ENCODE peak calls at places on chromosomes 1 and 21, in four cellular contexts. N, R, T and L are unnamed samples.

GRCh38 chr1:62621907-62622306 is 24.6 kb downstream of the ANGPTL3 start:
- DNase-seq in N (no peak), R (no peak), T (peak), L (peak)

GRCh38 chr1:100277866-100278265 is 11.8 kb downstream of the RTCA start:
- DNase-seq in N (no peak), R (no peak), T (no peak), L (no peak)

GRCh38 chr1:91501527-91501859 is 842 bp downstream of the CDC7 start:
- DNase-seq in N (no peak), R (no peak), T (no peak), L (no peak)

GRCh38 chr1:28209700-28210099 is 23.1 kb downstream of the DNAJC8 start:
- DNase-seq in N (no peak), R (no peak), T (no peak), L (no peak)

GRCh38 chr1:208910161-208910560 is 666.0 kb upstream of the PLXNA2 start:
- DNase-seq in N (no peak), R (no peak), T (no peak), L (no peak)

GRCh38 chr1:160116277-160117147 is 953 bp downstream of the ATP1A2 start:
- DNase-seq in N (no peak), R (no peak), T (no peak), L (no peak)

GRCh38 chr21:26445440-26445839 is 127.6 kb downstream of the CYYR1 start:
- DNase-seq in N (no peak), R (no peak), T (no peak), L (no peak)

GRCh38 chr1:160830321-160831153 is 32.1 kb downstream of the CD244 start:
- DNase-seq in N (no peak), R (peak), T (peak), L (peak)

GRCh38 chr21:36747815-36748381 is 49.0 kb downstream of the SIM2 start:
- DNase-seq in N (no peak), R (no peak), T (no peak), L (peak)

GRCh38 chr1:975896-976683 is 5.8 kb downstream of the PERM1 start:
- DNase-seq in N (no peak), R (peak), T (no peak), L (peak)

GRCh38 chr1:202575906-202576653 is 134.2 kb downstream of the SYT2 start:
- DNase-seq in N (no peak), R (no peak), T (no peak), L (no peak)

GRCh38 chr1:43774359-43774758 is 67.0 kb downstream of the ST3GAL3 start:
- DNase-seq in N (no peak), R (no peak), T (peak), L (no peak)

GRCh38 chr21:36966846-36967657 is 583 bp upstream of the HLCS start:
- DNase-seq in N (peak), R (no peak), T (peak), L (no peak)

GRCh38 chr1:147580200-147580557 is 38.9 kb downstream of the BCL9 start:
- DNase-seq in N (no peak), R (no peak), T (no peak), L (no peak)

GRCh38 chr1:199855580-199855979 is 171.9 kb upstream of the NR5A2 start:
- DNase-seq in N (no peak), R (no peak), T (no peak), L (no peak)

GRCh38 chr1:181089777-181090505 is 1.4 kb downstream of the IER5 start:
- DNase-seq in N (peak), R (peak), T (peak), L (peak)

GRCh38 chr21:42117229-42118048 is 46.3 kb downstream of the UMODL1 start:
- DNase-seq in N (peak), R (peak), T (peak), L (peak)

GRCh38 chr1:201939271-201939973 is 6.9 kb downstream of the LMOD1 start:
- DNase-seq in N (no peak), R (no peak), T (no peak), L (no peak)

GRCh38 chr1:183097438-183098051 is 74.3 kb downstream of the LAMC1 start:
- DNase-seq in N (no peak), R (no peak), T (no peak), L (no peak)

GRCh38 chr1:65141394-65141793 is 6.6 kb upstream of the AK4 start:
- DNase-seq in N (no peak), R (no peak), T (no peak), L (no peak)

GRCh38 chr1:195717651-195718050 is 890.6 kb downstream of the KCNT2 start:
- DNase-seq in N (no peak), R (no peak), T (no peak), L (no peak)

GRCh38 chr1:200040516-200041138 is 13.1 kb downstream of the NR5A2 start:
- DNase-seq in N (peak), R (no peak), T (no peak), L (peak)

GRCh38 chr1:47189844-47190562 is at the start of gene PDZK1IP1:
- DNase-seq in N (peak), R (peak), T (peak), L (no peak)

GRCh38 chr21:25485914-25486313 is 121.4 kb downstream of the MRPL39 start:
- DNase-seq in N (no peak), R (no peak), T (no peak), L (no peak)

GRCh38 chr1:194658090-194658439 is 1471.7 kb upstream of the B3GALT2 start:
- DNase-seq in N (no peak), R (no peak), T (no peak), L (no peak)

GRCh38 chr1:7299994-7300393 is 471.1 kb upstream of the VAMP3 start:
- DNase-seq in N (no peak), R (no peak), T (no peak), L (no peak)

GRCh38 chr1:11784256-11784992 is 21.3 kb downstream of the MTHFR start:
- DNase-seq in N (no peak), R (no peak), T (no peak), L (no peak)

GRCh38 chr1:161843156-161843555 is 77.0 kb downstream of the ATF6 start:
- DNase-seq in N (no peak), R (no peak), T (no peak), L (no peak)

GRCh38 chr1:182604835-182605164 is 611 bp upstream of the RGS16 start:
- DNase-seq in N (no peak), R (no peak), T (no peak), L (no peak)

GRCh38 chr1:19323987-19324664 is 12.0 kb downstream of the SLC66A1 start:
- DNase-seq in N (no peak), R (no peak), T (no peak), L (no peak)

GRCh38 chr1:19325958-19326747 is 14.0 kb downstream of the SLC66A1 start:
- DNase-seq in N (no peak), R (no peak), T (no peak), L (no peak)

GRCh38 chr1:19326748-19327065 is 14.6 kb downstream of the SLC66A1 start:
- DNase-seq in N (no peak), R (no peak), T (no peak), L (no peak)

GRCh38 chr1:19324665-19324990 is 12.5 kb downstream of the SLC66A1 start:
- DNase-seq in N (no peak), R (no peak), T (no peak), L (no peak)

DNA sequence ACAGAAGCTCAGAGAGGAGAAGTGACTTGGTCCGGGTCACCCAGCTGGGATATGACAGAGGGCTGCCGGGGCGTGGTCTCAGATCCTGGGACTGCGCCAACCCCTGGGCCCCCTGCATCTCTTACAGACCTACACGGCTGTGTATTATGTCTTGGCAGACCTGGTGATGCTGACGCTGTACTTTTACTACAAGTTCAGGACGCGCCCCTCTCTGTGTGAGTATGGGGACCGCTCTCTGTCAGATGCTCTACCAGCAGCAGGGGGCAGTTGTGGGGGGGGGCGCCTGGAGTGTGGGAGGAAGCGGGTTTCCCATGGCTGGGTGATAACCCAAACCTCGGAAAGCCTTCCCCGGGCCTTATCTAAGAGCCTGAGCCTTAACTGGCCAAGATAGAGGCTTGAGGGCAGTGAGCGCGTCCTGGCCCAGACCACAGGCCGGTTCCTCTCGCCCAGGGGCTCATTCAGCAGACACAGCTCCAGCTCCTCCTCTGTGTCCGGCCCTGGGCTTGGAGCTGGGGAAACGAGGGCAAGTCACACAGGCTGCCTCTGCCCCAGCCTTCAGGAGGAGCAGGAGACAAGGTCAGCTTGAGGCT is 13.3 kb downstream of the SLC66A1 start:
- DNase-seq in N (no peak), R (no peak), T (no peak), L (no peak)
- TF ChIP-seq POLR2A in N (no peak), R (no peak), T (no peak), L (no peak)

DNA sequence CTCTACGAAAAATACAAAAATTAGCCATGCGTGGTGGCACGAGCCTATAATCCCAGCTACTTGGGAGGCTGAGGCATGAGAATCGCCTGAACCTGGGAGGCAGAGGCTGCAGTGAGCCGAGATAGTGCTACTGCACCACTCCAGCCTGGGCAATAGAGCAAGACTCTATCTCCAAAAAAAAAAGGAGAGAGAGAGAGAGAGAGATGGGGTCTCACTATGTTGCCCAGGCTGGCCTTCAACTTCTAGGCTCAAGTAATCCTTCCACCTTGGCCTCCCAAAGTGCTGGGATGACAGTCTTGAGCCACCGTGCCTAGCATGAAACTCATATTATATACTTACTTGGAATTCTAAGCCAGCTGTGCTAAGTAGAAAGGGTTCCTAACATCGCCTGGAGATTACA is 29.7 kb downstream of the PSMB2 start:
- DNase-seq in N (no peak), R (no peak), T (no peak), L (no peak)
- TF ChIP-seq CTCF in N (no peak), R (no peak), T (no peak), L (no peak)

DNA sequence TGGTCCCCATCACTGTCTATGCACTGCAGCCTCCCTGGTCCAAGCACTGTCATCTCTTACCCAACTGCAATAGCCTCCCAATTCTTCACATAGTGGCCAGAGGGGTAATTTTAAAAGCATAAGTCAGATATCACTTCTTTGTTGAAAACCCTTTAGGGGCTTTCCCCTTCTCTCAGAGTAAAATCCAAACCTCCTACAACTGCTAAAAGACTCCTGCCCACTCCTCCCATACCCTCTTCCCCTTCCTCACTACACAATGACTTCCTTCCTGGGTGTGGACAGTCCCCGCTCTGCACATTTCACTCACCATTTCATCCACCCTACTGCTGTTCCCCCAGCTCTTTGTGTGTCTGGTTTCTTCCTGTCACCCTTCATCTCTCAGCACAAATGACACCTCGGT is 8.3 kb downstream of the MCOLN2 start:
- DNase-seq in N (no peak), R (no peak), T (no peak), L (no peak)
- TF ChIP-seq POLR2A in N (no peak), R (no peak), T (no peak), L (no peak)

GRCh38 chr1:18915341-18915740 is 13.0 kb upstream of the ALDH4A1 start:
- DNase-seq in N (no peak), R (no peak), T (no peak), L (no peak)

GRCh38 chr1:18912550-18912949 is 10.2 kb upstream of the ALDH4A1 start:
- DNase-seq in N (no peak), R (no peak), T (no peak), L (no peak)

GRCh38 chr1:18908911-18909771 is 6.8 kb upstream of the ALDH4A1 start:
- DNase-seq in N (no peak), R (no peak), T (no peak), L (no peak)

GRCh38 chr1:18917071-18917799 is 14.9 kb upstream of the ALDH4A1 start:
- DNase-seq in N (no peak), R (no peak), T (no peak), L (no peak)

GRCh38 chr1:18913065-18913502 is 10.7 kb upstream of the ALDH4A1 start:
- DNase-seq in N (peak), R (peak), T (peak), L (peak)
- TF ChIP-seq CTCF in N (peak), R (peak), T (peak), L (peak)